ENCODE peak calls at places on chromosome 11, in six cellular contexts. O is activated gamma-delta T cell; E is Daoy; Q is stimulated activated CD4-positive, alpha-beta T cell treated with anti-CD3 and anti-CD28 coated beads, Interleukin-12 subunit alpha, Interleukin-12 subunit beta, amount 100 ng/mL, for 48 hours; V is CD8-positive, alpha-beta T cell; U is M059J. T is an unnamed sample.

GRCh38 chr11:113806403-113806802 is 26.8 kb downstream of the CLDN25 start:
- DNase-seq in Q (no peak), O (no peak), U (peak; percentile 40), V (no peak), E (peak; percentile 23), T (peak; percentile 63)

GRCh38 chr11:111098091-111098490 is 147.4 kb upstream of the POU2AF2 start:
- DNase-seq in V (no peak), U (peak; percentile 7), O (no peak), Q (no peak), E (no peak), T (no peak)

GRCh38 chr11:12221136-12221535 is 110.7 kb downstream of the MICAL2 start:
- DNase-seq in U (no peak), E (no peak), V (no peak), Q (no peak), O (no peak), T (no peak)

GRCh38 chr11:62709262-62710000 is 2.0 kb downstream of the GNG3 start:
- DNase-seq in U (peak; percentile 98), Q (peak; percentile 95), O (peak; percentile 65), V (peak; percentile 97), E (peak; percentile 97), T (peak; percentile 81)

GRCh38 chr11:77154381-77155081 is 26.5 kb downstream of the MYO7A start:
- DNase-seq in V (no peak), Q (no peak), O (no peak), E (no peak), U (no peak), T (no peak)

GRCh38 chr11:118060081-118060661 is 16.7 kb upstream of the TMPRSS4 start:
- DNase-seq in V (no peak), Q (no peak), E (no peak), U (peak; percentile 29), O (no peak), T (no peak)

GRCh38 chr11:18704698-18705097 is 6.1 kb downstream of the TMEM86A start:
- DNase-seq in Q (no peak), E (no peak), O (no peak), U (no peak), V (no peak), T (no peak)

GRCh38 chr11:57485217-57486007 is 25.1 kb downstream of the RTN4RL2 start:
- DNase-seq in Q (no peak), E (no peak), U (no peak), O (no peak), V (no peak), T (no peak)

GRCh38 chr11:134657631-134658030 is 245.6 kb upstream of the B3GAT1 start:
- DNase-seq in Q (no peak), V (peak; percentile 34), O (no peak), E (no peak), U (no peak), T (no peak)

GRCh38 chr11:27723685-27724084 is 23.4 kb upstream of the BDNF start:
- DNase-seq in Q (no peak), E (no peak), U (peak; percentile 59), O (no peak), V (no peak), T (no peak)

GRCh38 chr11:121463689-121464335 is 11.0 kb upstream of the SORL1-AS1 start:
- DNase-seq in U (no peak), O (no peak), Q (no peak), V (no peak), E (no peak), T (no peak)

GRCh38 chr11:109435121-109435742 is 13.2 kb downstream of the C11orf87 start:
- DNase-seq in U (peak; percentile 69), E (no peak), Q (no peak), V (no peak), O (no peak), T (no peak)

GRCh38 chr11:103530257-103530656 is 421.0 kb downstream of the DYNC2H1 start:
- DNase-seq in E (no peak), O (no peak), U (peak; percentile 61), Q (no peak), V (no peak), T (no peak)

GRCh38 chr11:15770798-15771414 is 585.4 kb downstream of the SOX6 start:
- DNase-seq in U (peak; percentile 21), O (no peak), V (no peak), Q (peak; percentile 30), E (peak; percentile 39), T (peak; percentile 63)

GRCh38 chr11:33828604-33829429 is 54.5 kb upstream of the FBXO3 start:
- DNase-seq in O (no peak), Q (no peak), E (peak; percentile 11), V (no peak), U (no peak), T (peak; percentile 44)

GRCh38 chr11:67292671-67293070 is 3.6 kb downstream of the ANKRD13D start:
- DNase-seq in Q (no peak), U (no peak), E (no peak), V (no peak), O (no peak), T (no peak)

GRCh38 chr11:128116447-128117240 is 470.7 kb downstream of the ETS1 start:
- DNase-seq in U (no peak), E (no peak), V (no peak), Q (no peak), O (no peak), T (no peak)

GRCh38 chr11:130002352-130002845 is at the start of gene PRDM10:
- DNase-seq in U (peak; percentile 83), Q (peak; percentile 85), O (peak; percentile 86), V (no peak), E (peak; percentile 89), T (peak; percentile 90)

T was measured in iPS-NIHi11.